ENCODE peak calls at places on chromosome 17, in eight cellular contexts. One of them, this sample, is unnamed.

GRCh38 chr17:78872486-78872885 is 30.5 kb downstream of the CEP295NL start:
- DNase-seq in lower lobe of right lung: no peak
- DNase-seq in esophagus muscularis mucosa: no peak
- DNase-seq in PC-3: no peak
- DNase-seq in CD8-positive, alpha-beta T cell: no peak
- DNase-seq in testis: no peak
- DNase-seq in activated T-cell treated with anti-CD3 and anti-CD28 coated beads for 1 hour: no peak
- DNase-seq in left ventricle myocardium inferior: no peak
- DNase-seq in this sample: no peak

GRCh38 chr17:2406903-2407790 is 6.3 kb upstream of the MNT start:
- DNase-seq in esophagus muscularis mucosa: no peak
- DNase-seq in lower lobe of right lung: peak; percentile 49
- DNase-seq in PC-3: peak; percentile 95
- DNase-seq in CD8-positive, alpha-beta T cell: no peak
- DNase-seq in left ventricle myocardium inferior: peak; percentile 58
- DNase-seq in testis: peak; percentile 84
- DNase-seq in activated T-cell treated with anti-CD3 and anti-CD28 coated beads for 1 hour: no peak
- DNase-seq in this sample: no peak

GRCh38 chr17:18094409-18094807 is 6.7 kb downstream of the DRG2 start:
- DNase-seq in left ventricle myocardium inferior: no peak
- DNase-seq in PC-3: no peak
- DNase-seq in testis: no peak
- DNase-seq in esophagus muscularis mucosa: no peak
- DNase-seq in lower lobe of right lung: no peak
- DNase-seq in activated T-cell treated with anti-CD3 and anti-CD28 coated beads for 1 hour: no peak
- DNase-seq in CD8-positive, alpha-beta T cell: no peak
- DNase-seq in this sample: no peak

GRCh38 chr17:44177641-44178040 is 7.1 kb downstream of the ASB16 start:
- DNase-seq in testis: no peak
- DNase-seq in PC-3: no peak
- DNase-seq in esophagus muscularis mucosa: no peak
- DNase-seq in activated T-cell treated with anti-CD3 and anti-CD28 coated beads for 1 hour: no peak
- DNase-seq in CD8-positive, alpha-beta T cell: no peak
- DNase-seq in lower lobe of right lung: no peak
- DNase-seq in left ventricle myocardium inferior: no peak
- DNase-seq in this sample: no peak

GRCh38 chr17:38464723-38465419 is 36.6 kb downstream of the ARHGAP23 start:
- DNase-seq in PC-3: no peak
- DNase-seq in activated T-cell treated with anti-CD3 and anti-CD28 coated beads for 1 hour: no peak
- DNase-seq in CD8-positive, alpha-beta T cell: no peak
- DNase-seq in lower lobe of right lung: peak; percentile 83
- DNase-seq in testis: peak; percentile 91
- DNase-seq in left ventricle myocardium inferior: peak; percentile 84
- DNase-seq in esophagus muscularis mucosa: peak; percentile 95
- DNase-seq in this sample: no peak

GRCh38 chr17:64400644-64401043 is 10.0 kb upstream of the PECAM1 start:
- DNase-seq in left ventricle myocardium inferior: no peak
- DNase-seq in lower lobe of right lung: no peak
- DNase-seq in testis: no peak
- DNase-seq in CD8-positive, alpha-beta T cell: no peak
- DNase-seq in PC-3: no peak
- DNase-seq in activated T-cell treated with anti-CD3 and anti-CD28 coated beads for 1 hour: no peak
- DNase-seq in esophagus muscularis mucosa: no peak
- DNase-seq in this sample: no peak

GRCh38 chr17:17467720-17468119 is 9.1 kb upstream of the MED9 start:
- DNase-seq in lower lobe of right lung: no peak
- DNase-seq in PC-3: peak; percentile 78
- DNase-seq in testis: peak; percentile 36
- DNase-seq in CD8-positive, alpha-beta T cell: no peak
- DNase-seq in activated T-cell treated with anti-CD3 and anti-CD28 coated beads for 1 hour: no peak
- DNase-seq in esophagus muscularis mucosa: no peak
- DNase-seq in left ventricle myocardium inferior: no peak
- DNase-seq in this sample: no peak

GRCh38 chr17:17851603-17852002 is 14.8 kb upstream of the SREBF1 start:
- DNase-seq in CD8-positive, alpha-beta T cell: no peak
- DNase-seq in left ventricle myocardium inferior: no peak
- DNase-seq in activated T-cell treated with anti-CD3 and anti-CD28 coated beads for 1 hour: no peak
- DNase-seq in testis: no peak
- DNase-seq in esophagus muscularis mucosa: no peak
- DNase-seq in PC-3: no peak
- DNase-seq in lower lobe of right lung: no peak
- DNase-seq in this sample: no peak

GRCh38 chr17:50935201-50936124 is 69.3 kb upstream of the TOB1 start:
- DNase-seq in lower lobe of right lung: peak; percentile 89
- DNase-seq in activated T-cell treated with anti-CD3 and anti-CD28 coated beads for 1 hour: no peak
- DNase-seq in PC-3: peak; percentile 77
- DNase-seq in testis: peak; percentile 86
- DNase-seq in left ventricle myocardium inferior: no peak
- DNase-seq in CD8-positive, alpha-beta T cell: no peak
- DNase-seq in esophagus muscularis mucosa: no peak
- DNase-seq in this sample: no peak

GRCh38 chr17:49076575-49077384 is 55.8 kb upstream of the B4GALNT2 start:
- DNase-seq in activated T-cell treated with anti-CD3 and anti-CD28 coated beads for 1 hour: no peak
- DNase-seq in testis: no peak
- DNase-seq in left ventricle myocardium inferior: no peak
- DNase-seq in PC-3: peak; percentile 97
- DNase-seq in CD8-positive, alpha-beta T cell: no peak
- DNase-seq in lower lobe of right lung: no peak
- DNase-seq in esophagus muscularis mucosa: no peak
- DNase-seq in this sample: no peak

GRCh38 chr17:76421054-76421427 is 31.9 kb downstream of the UBE2O start:
- DNase-seq in activated T-cell treated with anti-CD3 and anti-CD28 coated beads for 1 hour: no peak
- DNase-seq in PC-3: no peak
- DNase-seq in esophagus muscularis mucosa: no peak
- DNase-seq in testis: no peak
- DNase-seq in left ventricle myocardium inferior: no peak
- DNase-seq in lower lobe of right lung: no peak
- DNase-seq in CD8-positive, alpha-beta T cell: no peak
- DNase-seq in this sample: no peak

GRCh38 chr17:16944334-16945140 is 27.4 kb downstream of the TNFRSF13B start:
- DNase-seq in left ventricle myocardium inferior: no peak
- DNase-seq in PC-3: no peak
- DNase-seq in activated T-cell treated with anti-CD3 and anti-CD28 coated beads for 1 hour: no peak
- DNase-seq in testis: peak; percentile 7
- DNase-seq in esophagus muscularis mucosa: no peak
- DNase-seq in CD8-positive, alpha-beta T cell: no peak
- DNase-seq in lower lobe of right lung: no peak
- DNase-seq in this sample: no peak

GRCh38 chr17:49861150-49861884 is 13.4 kb upstream of the TAC4 start:
- DNase-seq in left ventricle myocardium inferior: no peak
- DNase-seq in CD8-positive, alpha-beta T cell: peak; percentile 66
- DNase-seq in lower lobe of right lung: no peak
- DNase-seq in PC-3: peak; percentile 70
- DNase-seq in esophagus muscularis mucosa: no peak
- DNase-seq in testis: peak; percentile 56
- DNase-seq in activated T-cell treated with anti-CD3 and anti-CD28 coated beads for 1 hour: peak; percentile 52
- DNase-seq in this sample: peak; percentile 45

GRCh38 chr17:83156408-83156807 is 77.0 kb downstream of the METRNL start:
- DNase-seq in left ventricle myocardium inferior: no peak
- DNase-seq in activated T-cell treated with anti-CD3 and anti-CD28 coated beads for 1 hour: no peak
- DNase-seq in testis: peak; percentile 10
- DNase-seq in lower lobe of right lung: no peak
- DNase-seq in esophagus muscularis mucosa: peak; percentile 66
- DNase-seq in PC-3: no peak
- DNase-seq in CD8-positive, alpha-beta T cell: no peak
- DNase-seq in this sample: no peak

GRCh38 chr17:31677036-31677435 is 182.0 kb downstream of the COPRS start:
- DNase-seq in PC-3: no peak
- DNase-seq in activated T-cell treated with anti-CD3 and anti-CD28 coated beads for 1 hour: no peak
- DNase-seq in esophagus muscularis mucosa: no peak
- DNase-seq in testis: no peak
- DNase-seq in CD8-positive, alpha-beta T cell: no peak
- DNase-seq in left ventricle myocardium inferior: no peak
- DNase-seq in lower lobe of right lung: no peak
- DNase-seq in this sample: no peak

GRCh38 chr17:596763-597644 is 117.6 kb downstream of the VPS53 start:
- DNase-seq in left ventricle myocardium inferior: no peak
- DNase-seq in activated T-cell treated with anti-CD3 and anti-CD28 coated beads for 1 hour: no peak
- DNase-seq in testis: no peak
- DNase-seq in CD8-positive, alpha-beta T cell: no peak
- DNase-seq in PC-3: peak; percentile 27
- DNase-seq in lower lobe of right lung: no peak
- DNase-seq in esophagus muscularis mucosa: no peak
- DNase-seq in this sample: no peak

GRCh38 chr17:83080641-83081560 is 1.5 kb downstream of the METRNL start:
- DNase-seq in lower lobe of right lung: peak; percentile 76
- DNase-seq in activated T-cell treated with anti-CD3 and anti-CD28 coated beads for 1 hour: peak; percentile 29
- DNase-seq in testis: no peak
- DNase-seq in CD8-positive, alpha-beta T cell: peak; percentile 52
- DNase-seq in left ventricle myocardium inferior: no peak
- DNase-seq in PC-3: no peak
- DNase-seq in esophagus muscularis mucosa: no peak
- DNase-seq in this sample: no peak

GRCh38 chr17:78144146-78144719 is 2.0 kb upstream of the C17orf99 start:
- DNase-seq in activated T-cell treated with anti-CD3 and anti-CD28 coated beads for 1 hour: no peak
- DNase-seq in PC-3: peak; percentile 89
- DNase-seq in lower lobe of right lung: peak; percentile 89
- DNase-seq in left ventricle myocardium inferior: peak; percentile 92
- DNase-seq in esophagus muscularis mucosa: no peak
- DNase-seq in testis: peak; percentile 86
- DNase-seq in CD8-positive, alpha-beta T cell: no peak
- DNase-seq in this sample: no peak

GRCh38 chr17:78585231-78585630 is 8.0 kb upstream of the DNAH17 start:
- DNase-seq in testis: no peak
- DNase-seq in activated T-cell treated with anti-CD3 and anti-CD28 coated beads for 1 hour: no peak
- DNase-seq in PC-3: no peak
- DNase-seq in lower lobe of right lung: no peak
- DNase-seq in left ventricle myocardium inferior: no peak
- DNase-seq in CD8-positive, alpha-beta T cell: no peak
- DNase-seq in esophagus muscularis mucosa: no peak
- DNase-seq in this sample: no peak

GRCh38 chr17:61484174-61484573 is 32.0 kb downstream of the TBX4 start:
- DNase-seq in lower lobe of right lung: no peak
- DNase-seq in PC-3: no peak
- DNase-seq in esophagus muscularis mucosa: no peak
- DNase-seq in activated T-cell treated with anti-CD3 and anti-CD28 coated beads for 1 hour: no peak
- DNase-seq in CD8-positive, alpha-beta T cell: no peak
- DNase-seq in testis: no peak
- DNase-seq in left ventricle myocardium inferior: no peak
- DNase-seq in this sample: no peak

This sample was measured in naive thymus-derived CD4-positive, alpha-beta T cell.